ENCODE peak calls at places on chromosomes 1 and 21, in seven cellular contexts. One of them, this sample, is unnamed.

GRCh38 chr1:88394958-88395357 is 289.1 kb upstream of the PKN2 start:
- DNase-seq in pancreas: no peak
- DNase-seq in body of pancreas: no peak
- DNase-seq in left ventricle myocardium inferior: no peak
- DNase-seq in gastrocnemius medialis: no peak
- DNase-seq in adrenal gland: no peak
- DNase-seq in tibial nerve: no peak
- DNase-seq in this sample: no peak

GRCh38 chr1:10459185-10459584 is 9.4 kb downstream of the CORT start:
- DNase-seq in tibial nerve: no peak
- DNase-seq in adrenal gland: no peak
- DNase-seq in pancreas: no peak
- DNase-seq in body of pancreas: peak
- DNase-seq in gastrocnemius medialis: no peak
- DNase-seq in left ventricle myocardium inferior: no peak
- DNase-seq in this sample: peak

GRCh38 chr1:86860020-86860419 is 53.9 kb downstream of the SELENOF start:
- DNase-seq in body of pancreas: no peak
- DNase-seq in left ventricle myocardium inferior: no peak
- DNase-seq in pancreas: no peak
- DNase-seq in adrenal gland: no peak
- DNase-seq in tibial nerve: no peak
- DNase-seq in gastrocnemius medialis: no peak
- DNase-seq in this sample: peak

GRCh38 chr1:39539252-39539790 is 37.3 kb downstream of the PABPC4 start:
- DNase-seq in tibial nerve: peak
- DNase-seq in body of pancreas: peak
- DNase-seq in adrenal gland: peak
- DNase-seq in pancreas: peak
- DNase-seq in left ventricle myocardium inferior: peak
- DNase-seq in gastrocnemius medialis: peak
- DNase-seq in this sample: peak

GRCh38 chr21:14533555-14534400 is 12.3 kb downstream of the SAMSN1 start:
- DNase-seq in gastrocnemius medialis: no peak
- DNase-seq in adrenal gland: no peak
- DNase-seq in tibial nerve: no peak
- DNase-seq in left ventricle myocardium inferior: no peak
- DNase-seq in body of pancreas: no peak
- DNase-seq in pancreas: no peak
- DNase-seq in this sample: peak

GRCh38 chr1:84855947-84856660 is 36.9 kb downstream of the LPAR3 start:
- DNase-seq in gastrocnemius medialis: no peak
- DNase-seq in tibial nerve: no peak
- DNase-seq in adrenal gland: no peak
- DNase-seq in body of pancreas: no peak
- DNase-seq in left ventricle myocardium inferior: no peak
- DNase-seq in pancreas: no peak
- DNase-seq in this sample: no peak

GRCh38 chr1:31755197-31755611 is 8.9 kb downstream of the ADGRB2 start:
- DNase-seq in pancreas: no peak
- DNase-seq in left ventricle myocardium inferior: peak
- DNase-seq in adrenal gland: peak
- DNase-seq in gastrocnemius medialis: peak
- DNase-seq in tibial nerve: no peak
- DNase-seq in body of pancreas: no peak
- DNase-seq in this sample: no peak

GRCh38 chr1:226679853-226680516 is 59.1 kb downstream of the ITPKB start:
- DNase-seq in gastrocnemius medialis: peak
- DNase-seq in pancreas: peak
- DNase-seq in body of pancreas: peak
- DNase-seq in tibial nerve: peak
- DNase-seq in left ventricle myocardium inferior: peak
- DNase-seq in adrenal gland: peak
- DNase-seq in this sample: peak

GRCh38 chr1:93016171-93016570 is 54.9 kb upstream of the DIPK1A start:
- DNase-seq in left ventricle myocardium inferior: no peak
- DNase-seq in adrenal gland: no peak
- DNase-seq in pancreas: no peak
- DNase-seq in body of pancreas: no peak
- DNase-seq in tibial nerve: no peak
- DNase-seq in gastrocnemius medialis: peak
- DNase-seq in this sample: peak

GRCh38 chr21:14877581-14878228 is 187.1 kb downstream of the NRIP1 start:
- DNase-seq in pancreas: no peak
- DNase-seq in left ventricle myocardium inferior: no peak
- DNase-seq in body of pancreas: no peak
- DNase-seq in gastrocnemius medialis: no peak
- DNase-seq in tibial nerve: no peak
- DNase-seq in adrenal gland: no peak
- DNase-seq in this sample: no peak

GRCh38 chr1:120176092-120176855 is at the start of gene SEC22B:
- DNase-seq in left ventricle myocardium inferior: peak
- DNase-seq in body of pancreas: peak
- DNase-seq in tibial nerve: peak
- DNase-seq in gastrocnemius medialis: peak
- DNase-seq in adrenal gland: peak
- DNase-seq in pancreas: peak
- DNase-seq in this sample: peak

GRCh38 chr1:98090351-98090750 is 169.5 kb upstream of the DPYD start:
- DNase-seq in gastrocnemius medialis: no peak
- DNase-seq in tibial nerve: no peak
- DNase-seq in left ventricle myocardium inferior: no peak
- DNase-seq in body of pancreas: no peak
- DNase-seq in pancreas: no peak
- DNase-seq in adrenal gland: no peak
- DNase-seq in this sample: no peak

GRCh38 chr1:44251486-44251885 is 38.2 kb downstream of the DMAP1 start:
- DNase-seq in body of pancreas: no peak
- DNase-seq in pancreas: no peak
- DNase-seq in adrenal gland: no peak
- DNase-seq in gastrocnemius medialis: no peak
- DNase-seq in left ventricle myocardium inferior: no peak
- DNase-seq in tibial nerve: no peak
- DNase-seq in this sample: no peak

GRCh38 chr21:45509566-45510465 is 32.4 kb downstream of the SLC19A1 start:
- DNase-seq in adrenal gland: no peak
- DNase-seq in pancreas: no peak
- DNase-seq in gastrocnemius medialis: no peak
- DNase-seq in tibial nerve: no peak
- DNase-seq in left ventricle myocardium inferior: peak
- DNase-seq in body of pancreas: no peak
- DNase-seq in this sample: no peak

GRCh38 chr1:1148569-1148968 is 25.1 kb upstream of the TTLL10 start:
- DNase-seq in body of pancreas: no peak
- DNase-seq in left ventricle myocardium inferior: no peak
- DNase-seq in gastrocnemius medialis: no peak
- DNase-seq in tibial nerve: no peak
- DNase-seq in adrenal gland: no peak
- DNase-seq in pancreas: no peak
- DNase-seq in this sample: no peak

GRCh38 chr1:186559601-186560116 is 98.7 kb upstream of the PDC start:
- DNase-seq in pancreas: no peak
- DNase-seq in gastrocnemius medialis: no peak
- DNase-seq in left ventricle myocardium inferior: no peak
- DNase-seq in tibial nerve: no peak
- DNase-seq in adrenal gland: no peak
- DNase-seq in body of pancreas: no peak
- DNase-seq in this sample: peak

GRCh38 chr1:216293673-216294072 is 129.6 kb downstream of the USH2A start:
- DNase-seq in pancreas: no peak
- DNase-seq in left ventricle myocardium inferior: no peak
- DNase-seq in adrenal gland: no peak
- DNase-seq in tibial nerve: no peak
- DNase-seq in body of pancreas: no peak
- DNase-seq in gastrocnemius medialis: no peak
- DNase-seq in this sample: peak

GRCh38 chr1:60832372-60832771 is 250.0 kb upstream of the NFIA start:
- DNase-seq in pancreas: no peak
- DNase-seq in gastrocnemius medialis: no peak
- DNase-seq in left ventricle myocardium inferior: no peak
- DNase-seq in adrenal gland: no peak
- DNase-seq in tibial nerve: no peak
- DNase-seq in body of pancreas: no peak
- DNase-seq in this sample: no peak

GRCh38 chr1:172914517-172915144 is 136.1 kb downstream of the TNFSF18 start:
- DNase-seq in body of pancreas: no peak
- DNase-seq in pancreas: no peak
- DNase-seq in gastrocnemius medialis: no peak
- DNase-seq in left ventricle myocardium inferior: no peak
- DNase-seq in tibial nerve: no peak
- DNase-seq in adrenal gland: no peak
- DNase-seq in this sample: peak

GRCh38 chr1:24490101-24490781 is 12.4 kb upstream of the RCAN3 start:
- DNase-seq in left ventricle myocardium inferior: no peak
- DNase-seq in tibial nerve: no peak
- DNase-seq in pancreas: no peak
- DNase-seq in gastrocnemius medialis: no peak
- DNase-seq in body of pancreas: no peak
- DNase-seq in adrenal gland: no peak
- DNase-seq in this sample: no peak

GRCh38 chr21:34630536-34631143 is 15.7 kb upstream of the RCAN1 start:
- DNase-seq in left ventricle myocardium inferior: no peak
- DNase-seq in adrenal gland: peak
- DNase-seq in tibial nerve: no peak
- DNase-seq in gastrocnemius medialis: no peak
- DNase-seq in body of pancreas: peak
- DNase-seq in pancreas: peak
- DNase-seq in this sample: peak

GRCh38 chr1:64231153-64231552 is 27.7 kb downstream of the UBE2U start:
- DNase-seq in pancreas: no peak
- DNase-seq in left ventricle myocardium inferior: no peak
- DNase-seq in gastrocnemius medialis: no peak
- DNase-seq in adrenal gland: no peak
- DNase-seq in tibial nerve: no peak
- DNase-seq in body of pancreas: no peak
- DNase-seq in this sample: peak

GRCh38 chr1:1167416-1168155 is 6.1 kb upstream of the TTLL10 start:
- DNase-seq in body of pancreas: no peak
- DNase-seq in pancreas: no peak
- DNase-seq in left ventricle myocardium inferior: no peak
- DNase-seq in adrenal gland: no peak
- DNase-seq in gastrocnemius medialis: no peak
- DNase-seq in tibial nerve: no peak
- DNase-seq in this sample: no peak

GRCh38 chr21:42513151-42513984 is at the start of gene SLC37A1:
- DNase-seq in adrenal gland: peak
- DNase-seq in left ventricle myocardium inferior: no peak
- DNase-seq in body of pancreas: no peak
- DNase-seq in gastrocnemius medialis: peak
- DNase-seq in pancreas: no peak
- DNase-seq in tibial nerve: no peak
- DNase-seq in this sample: no peak

GRCh38 chr21:44397431-44398031 is 44.1 kb downstream of the TRPM2 start:
- DNase-seq in body of pancreas: no peak
- DNase-seq in tibial nerve: no peak
- DNase-seq in adrenal gland: no peak
- DNase-seq in gastrocnemius medialis: peak
- DNase-seq in left ventricle myocardium inferior: no peak
- DNase-seq in pancreas: no peak
- DNase-seq in this sample: no peak

GRCh38 chr1:97204468-97204867 is 482.9 kb downstream of the PTBP2 start:
- DNase-seq in pancreas: no peak
- DNase-seq in tibial nerve: no peak
- DNase-seq in body of pancreas: no peak
- DNase-seq in adrenal gland: no peak
- DNase-seq in left ventricle myocardium inferior: no peak
- DNase-seq in gastrocnemius medialis: no peak
- DNase-seq in this sample: peak

GRCh38 chr1:54413295-54413694 is 7.1 kb upstream of the SSBP3 start:
- DNase-seq in pancreas: peak
- DNase-seq in left ventricle myocardium inferior: peak
- DNase-seq in tibial nerve: no peak
- DNase-seq in body of pancreas: peak
- DNase-seq in gastrocnemius medialis: no peak
- DNase-seq in adrenal gland: peak
- DNase-seq in this sample: peak
- H3K4me3 ChIP-seq in pancreas: no peak
- H3K4me3 ChIP-seq in left ventricle myocardium inferior: peak
- H3K4me3 ChIP-seq in tibial nerve: no peak
- H3K4me3 ChIP-seq in body of pancreas: no peak
- H3K4me3 ChIP-seq in gastrocnemius medialis: no peak
- H3K4me3 ChIP-seq in adrenal gland: no peak
- H3K4me3 ChIP-seq in this sample: no peak

DNA sequence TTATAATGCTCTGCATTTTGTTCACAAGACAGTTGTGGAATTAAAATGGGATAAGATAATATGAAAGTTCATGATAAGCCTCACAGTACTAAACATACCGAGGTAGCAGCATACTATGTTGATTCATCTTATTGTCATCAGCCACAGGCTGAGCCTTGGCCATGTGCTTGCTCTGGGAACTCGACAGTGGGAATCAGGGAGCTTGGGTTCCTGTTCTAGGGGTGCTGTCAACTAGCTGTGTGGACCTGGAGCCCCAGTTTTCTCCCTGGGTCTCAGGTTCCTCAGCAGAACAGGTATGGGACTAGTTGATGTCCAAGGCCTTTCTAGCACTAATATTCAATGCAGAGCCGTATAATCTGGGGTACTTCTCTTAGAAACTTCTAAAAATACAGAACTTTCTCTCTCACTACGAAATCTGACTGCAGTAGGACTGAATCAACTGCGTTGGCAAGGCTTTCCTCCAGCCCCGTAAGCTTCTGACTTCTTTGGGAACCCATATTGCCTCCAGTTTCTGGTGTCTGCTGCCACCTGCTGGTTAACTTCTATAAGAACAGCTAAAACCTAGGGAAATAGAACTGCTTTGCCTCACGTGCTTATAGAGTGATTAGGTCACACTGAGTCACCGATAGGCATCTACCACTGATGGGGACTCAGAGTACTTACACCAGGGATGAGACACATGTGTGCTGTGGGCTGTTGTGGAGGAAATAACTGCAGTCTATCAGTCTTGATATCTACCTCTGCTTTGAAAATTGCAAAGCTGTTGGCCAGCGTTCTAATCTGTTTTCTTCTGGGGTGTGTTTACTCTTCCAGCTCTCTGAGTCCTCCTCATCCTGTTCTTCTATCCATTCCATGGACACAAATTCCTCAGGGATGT is 111.0 kb downstream of the RGL1 start:
- DNase-seq in body of pancreas: peak
- DNase-seq in tibial nerve: peak
- DNase-seq in adrenal gland: peak
- DNase-seq in left ventricle myocardium inferior: peak
- DNase-seq in gastrocnemius medialis: peak
- DNase-seq in pancreas: peak
- DNase-seq in this sample: peak
- TF ChIP-seq CTCF in body of pancreas: peak
- TF ChIP-seq CTCF in tibial nerve: peak
- TF ChIP-seq CTCF in adrenal gland: peak
- TF ChIP-seq CTCF in left ventricle myocardium inferior: peak
- TF ChIP-seq CTCF in gastrocnemius medialis: peak
- TF ChIP-seq CTCF in pancreas: peak
- TF ChIP-seq CTCF in this sample: peak

GRCh38 chr1:53145942-53146708 is 3.7 kb upstream of the SLC1A7 start:
- DNase-seq in gastrocnemius medialis: peak
- DNase-seq in body of pancreas: peak
- DNase-seq in pancreas: peak
- DNase-seq in left ventricle myocardium inferior: peak
- DNase-seq in tibial nerve: no peak
- DNase-seq in adrenal gland: peak
- DNase-seq in this sample: peak
- H3K4me3 ChIP-seq in gastrocnemius medialis: no peak
- H3K4me3 ChIP-seq in body of pancreas: no peak
- H3K4me3 ChIP-seq in pancreas: no peak
- H3K4me3 ChIP-seq in left ventricle myocardium inferior: no peak
- H3K4me3 ChIP-seq in tibial nerve: no peak
- H3K4me3 ChIP-seq in adrenal gland: no peak
- H3K4me3 ChIP-seq in this sample: no peak

GRCh38 chr1:224340711-224341384 is 10.9 kb upstream of the NVL start:
- DNase-seq in pancreas: peak
- DNase-seq in adrenal gland: no peak
- DNase-seq in body of pancreas: peak
- DNase-seq in tibial nerve: no peak
- DNase-seq in gastrocnemius medialis: no peak
- DNase-seq in left ventricle myocardium inferior: peak
- DNase-seq in this sample: no peak
- TF ChIP-seq CTCF in pancreas: no peak
- TF ChIP-seq CTCF in adrenal gland: no peak
- TF ChIP-seq CTCF in body of pancreas: no peak
- TF ChIP-seq CTCF in tibial nerve: no peak
- TF ChIP-seq CTCF in gastrocnemius medialis: no peak
- TF ChIP-seq CTCF in left ventricle myocardium inferior: no peak
- TF ChIP-seq CTCF in this sample: no peak